ENCODE peak calls at places on chromosomes 5 and 9, in eight cellular contexts. Z, M, L, P, O, W, V and Y are unnamed samples.

GRCh38 chr5:123610209-123610608 is 98.2 kb downstream of the CSNK1G3 start:
- DNase-seq in Z (no peak), M (no peak), L (no peak), P (no peak), O (no peak), W (no peak), V (no peak), Y (no peak)

GRCh38 chr5:26807231-26808199 is 230.9 kb downstream of the CDH9 start:
- DNase-seq in Z (no peak), M (no peak), L (no peak), P (no peak), O (no peak), W (no peak), V (no peak), Y (no peak)

GRCh38 chr9:91515074-91515687 is 91.5 kb upstream of the NFIL3 start:
- DNase-seq in Z (peak; percentile 3), M (no peak), L (no peak), P (no peak), O (no peak), W (peak; percentile 80), V (no peak), Y (peak; percentile 58)

GRCh38 chr5:60023255-60023654 is 129.7 kb upstream of the PDE4D start:
- DNase-seq in Z (no peak), M (no peak), L (no peak), P (no peak), O (no peak), W (no peak), V (no peak), Y (no peak)

GRCh38 chr9:129436751-129437625 is 183.9 kb downstream of the C9orf50 start:
- DNase-seq in Z (no peak), M (peak; percentile 36), L (no peak), P (peak; percentile 74), O (peak; percentile 41), W (peak; percentile 84), V (no peak), Y (peak; percentile 15)

GRCh38 chr5:172564883-172565282 is 76.2 kb upstream of the NEURL1B start:
- DNase-seq in Z (no peak), M (no peak), L (no peak), P (no peak), O (no peak), W (no peak), V (peak; percentile 13), Y (no peak)

GRCh38 chr5:93378073-93378472 is 202.9 kb downstream of the NR2F1-AS1 start:
- DNase-seq in Z (no peak), M (no peak), L (no peak), P (no peak), O (no peak), W (no peak), V (no peak), Y (peak; percentile 73)

GRCh38 chr9:3497857-3498256 is 27.9 kb downstream of the RFX3 start:
- DNase-seq in Z (no peak), M (no peak), L (no peak), P (no peak), O (no peak), W (no peak), V (no peak), Y (no peak)

GRCh38 chr5:131986161-131986912 is 25.1 kb downstream of the ACSL6 start:
- DNase-seq in Z (no peak), M (no peak), L (no peak), P (peak; percentile 34), O (no peak), W (no peak), V (no peak), Y (no peak)

GRCh38 chr5:110572709-110573108 is 153.8 kb downstream of the TMEM232 start:
- DNase-seq in Z (no peak), M (no peak), L (no peak), P (no peak), O (no peak), W (no peak), V (no peak), Y (no peak)

GRCh38 chr5:176420972-176421544 is 4.7 kb upstream of the CLTB start:
- DNase-seq in Z (no peak), M (no peak), L (no peak), P (no peak), O (no peak), W (no peak), V (no peak), Y (no peak)

GRCh38 chr5:34655354-34655991 is 655 bp upstream of the RAI14 start:
- DNase-seq in Z (peak; percentile 25), M (peak; percentile 66), L (no peak), P (no peak), O (peak; percentile 0), W (peak; percentile 67), V (peak; percentile 36), Y (peak; percentile 70)

GRCh38 chr9:104094534-104095020 is 468 bp downstream of the SMC2 start:
- DNase-seq in Z (no peak), M (no peak), L (no peak), P (no peak), O (no peak), W (no peak), V (no peak), Y (no peak)

GRCh38 chr5:148910686-148911361 is 84.4 kb downstream of the ADRB2 start:
- DNase-seq in Z (no peak), M (no peak), L (peak; percentile 91), P (peak; percentile 86), O (no peak), W (peak; percentile 44), V (no peak), Y (peak; percentile 59)

GRCh38 chr5:59193616-59194319 is 610.9 kb downstream of the RAB3C start:
- DNase-seq in Z (no peak), M (no peak), L (peak; percentile 90), P (peak; percentile 45), O (no peak), W (peak; percentile 51), V (no peak), Y (peak; percentile 71)

GRCh38 chr9:95086564-95086955 is 230.9 kb downstream of the FANCC start:
- DNase-seq in Z (no peak), M (no peak), L (no peak), P (no peak), O (no peak), W (no peak), V (no peak), Y (no peak)

GRCh38 chr9:130860458-130861316 is 25.6 kb downstream of the ABL1 start:
- DNase-seq in Z (no peak), M (peak; percentile 63), L (no peak), P (peak; percentile 88), O (no peak), W (peak; percentile 90), V (no peak), Y (peak; percentile 94)

GRCh38 chr9:97710356-97711222 is 13.4 kb upstream of the XPA start:
- DNase-seq in Z (peak; percentile 41), M (no peak), L (no peak), P (no peak), O (peak; percentile 64), W (peak; percentile 86), V (peak; percentile 70), Y (peak; percentile 48)

GRCh38 chr5:160021818-160022446 is 13.0 kb downstream of the TTC1 start:
- DNase-seq in Z (peak; percentile 13), M (no peak), L (peak; percentile 30), P (no peak), O (peak; percentile 73), W (peak; percentile 75), V (peak; percentile 74), Y (peak; percentile 62)

GRCh38 chr9:97895695-97896332 is 26.5 kb downstream of the TRMO start:
- DNase-seq in Z (no peak), M (no peak), L (peak; percentile 21), P (no peak), O (no peak), W (peak; percentile 16), V (no peak), Y (no peak)

GRCh38 chr9:23492126-23493002 is 333.7 kb downstream of the ELAVL2 start:
- DNase-seq in Z (no peak), M (no peak), L (no peak), P (no peak), O (no peak), W (peak; percentile 17), V (peak; percentile 67), Y (no peak)

GRCh38 chr5:98489021-98489420 is 284.4 kb upstream of the RGMB start:
- DNase-seq in Z (no peak), M (no peak), L (no peak), P (no peak), O (no peak), W (no peak), V (no peak), Y (no peak)

GRCh38 chr5:74892921-74893320 is 26.7 kb upstream of the FAM169A start:
- DNase-seq in Z (no peak), M (no peak), L (no peak), P (no peak), O (no peak), W (no peak), V (no peak), Y (no peak)

GRCh38 chr5:178376906-178377582 is 144.4 kb upstream of the PHYKPL start:
- DNase-seq in Z (no peak), M (no peak), L (no peak), P (no peak), O (no peak), W (no peak), V (no peak), Y (no peak)

GRCh38 chr9:105138306-105138801 is 106.1 kb upstream of the SLC44A1 start:
- DNase-seq in Z (no peak), M (peak; percentile 37), L (no peak), P (no peak), O (no peak), W (no peak), V (no peak), Y (peak; percentile 34)

GRCh38 chr9:35951736-35952135 is 6.2 kb downstream of the OR2S2 start:
- DNase-seq in Z (no peak), M (no peak), L (no peak), P (no peak), O (no peak), W (peak; percentile 50), V (no peak), Y (no peak)

GRCh38 chr9:9112001-9112725 is 1312.6 kb upstream of the DMAC1 start:
- DNase-seq in Z (no peak), M (no peak), L (no peak), P (no peak), O (no peak), W (no peak), V (no peak), Y (no peak)

GRCh38 chr9:37617837-37618236 is 25.4 kb upstream of the TOMM5 start:
- DNase-seq in Z (no peak), M (no peak), L (no peak), P (no peak), O (no peak), W (peak; percentile 52), V (peak; percentile 32), Y (no peak)

GRCh38 chr9:108033976-108034964 is 544.7 kb upstream of the KLF4 start:
- DNase-seq in Z (no peak), M (no peak), L (no peak), P (no peak), O (no peak), W (peak; percentile 63), V (no peak), Y (peak; percentile 64)

GRCh38 chr9:135251996-135252760 is 164.7 kb downstream of the OLFM1 start:
- DNase-seq in Z (no peak), M (no peak), L (no peak), P (peak; percentile 30), O (no peak), W (no peak), V (no peak), Y (no peak)

GRCh38 chr5:115298811-115299210 is 2.4 kb upstream of the CCDC112 start:
- DNase-seq in Z (no peak), M (no peak), L (no peak), P (no peak), O (no peak), W (no peak), V (no peak), Y (no peak)

GRCh38 chr5:119304439-119304838 is 51.4 kb upstream of the TNFAIP8 start:
- DNase-seq in Z (no peak), M (no peak), L (no peak), P (no peak), O (no peak), W (no peak), V (no peak), Y (no peak)